ENCODE peak calls at places on chromosome 6, in four cellular contexts. F, V, I and W are unnamed samples.

GRCh38 chr6:128492386-128492785 is 28.0 kb downstream of the PTPRK start:
- DNase-seq in F (no peak), V (no peak), I (no peak), W (no peak)

GRCh38 chr6:158789115-158789917 is 29.9 kb downstream of the EZR start:
- DNase-seq in F (no peak), V (no peak), I (no peak), W (no peak)

GRCh38 chr6:5504078-5504477 is 242.8 kb downstream of the FARS2 start:
- DNase-seq in F (no peak), V (no peak), I (no peak), W (no peak)

GRCh38 chr6:30884521-30885480 is 482 bp downstream of the DDR1 start:
- DNase-seq in F (peak; percentile 57), V (peak; percentile 79), I (no peak), W (no peak)

GRCh38 chr6:21143651-21144050 is 449.9 kb upstream of the SOX4 start:
- DNase-seq in F (no peak), V (no peak), I (no peak), W (no peak)

GRCh38 chr6:15793288-15793687 is 130.5 kb upstream of the DTNBP1 start:
- DNase-seq in F (no peak), V (peak; percentile 33), I (no peak), W (no peak)

GRCh38 chr6:111572216-111572706 is 33.4 kb downstream of the TRAF3IP2 start:
- DNase-seq in F (no peak), V (no peak), I (no peak), W (peak; percentile 97)

GRCh38 chr6:36296240-36296639 is 26.4 kb downstream of the PNPLA1 start:
- DNase-seq in F (no peak), V (no peak), I (no peak), W (no peak)

GRCh38 chr6:20377623-20378265 is 23.9 kb upstream of the E2F3 start:
- DNase-seq in F (no peak), V (no peak), I (no peak), W (no peak)

GRCh38 chr6:40947876-40948514 is 91.0 kb downstream of the UNC5CL start:
- DNase-seq in F (no peak), V (no peak), I (no peak), W (no peak)

GRCh38 chr6:144778056-144778455 is 492.9 kb downstream of the UTRN start:
- DNase-seq in F (no peak), V (no peak), I (no peak), W (no peak)

GRCh38 chr6:37276916-37277509 is 19.1 kb upstream of the TMEM217 start:
- DNase-seq in F (no peak), V (no peak), I (no peak), W (no peak)

GRCh38 chr6:144362042-144363018 is 77.2 kb downstream of the UTRN start:
- DNase-seq in F (no peak), V (no peak), I (no peak), W (peak; percentile 48)

GRCh38 chr6:79574636-79575035 is 37.4 kb upstream of the LCA5 start:
- DNase-seq in F (no peak), V (no peak), I (no peak), W (peak; percentile 84)

GRCh38 chr6:40550096-40550731 is 37.0 kb downstream of the LRFN2 start:
- DNase-seq in F (no peak), V (peak; percentile 66), I (no peak), W (peak; percentile 54)

GRCh38 chr6:37303891-37304503 is 46.1 kb upstream of the TMEM217 start:
- DNase-seq in F (no peak), V (peak; percentile 52), I (no peak), W (peak; percentile 36)

GRCh38 chr6:141326426-141326825 is 806.3 kb upstream of the GJE1 start:
- DNase-seq in F (no peak), V (no peak), I (no peak), W (peak; percentile 62)

GRCh38 chr6:110233769-110234374 is 53.6 kb downstream of the CDC40 start:
- DNase-seq in F (no peak), V (no peak), I (peak; percentile 15), W (no peak)

GRCh38 chr6:163529605-163530004 is 115.1 kb downstream of the QKI start:
- DNase-seq in F (no peak), V (no peak), I (no peak), W (no peak)

GRCh38 chr6:2231438-2231837 is 14.0 kb downstream of the GMDS start:
- DNase-seq in F (no peak), V (no peak), I (no peak), W (no peak)

GRCh38 chr6:53168516-53169257 is 20.0 kb upstream of the GCM1 start:
- DNase-seq in F (no peak), V (no peak), I (no peak), W (no peak)

GRCh38 chr6:70884074-70884983 is 72.5 kb downstream of the B3GAT2 start:
- DNase-seq in F (peak; percentile 71), V (peak; percentile 79), I (peak; percentile 19), W (peak; percentile 59)

GRCh38 chr6:108940741-108941140 is 92.5 kb downstream of the ARMC2 start:
- DNase-seq in F (no peak), V (no peak), I (no peak), W (no peak)

GRCh38 chr6:4849214-4849613 is 73.0 kb downstream of the CDYL start:
- DNase-seq in F (no peak), V (no peak), I (no peak), W (no peak)

GRCh38 chr6:88749849-88750248 is 213.6 kb downstream of the RNGTT start:
- DNase-seq in F (no peak), V (no peak), I (no peak), W (no peak)

GRCh38 chr6:116220172-116220571 is 33.7 kb downstream of the TSPYL4 start:
- DNase-seq in F (no peak), V (no peak), I (no peak), W (no peak)

GRCh38 chr6:18242062-18242851 is 22.1 kb downstream of the DEK start:
- DNase-seq in F (no peak), V (no peak), I (no peak), W (peak; percentile 62)

GRCh38 chr6:31402324-31403282 is 792 bp upstream of the MICA start:
- DNase-seq in F (no peak), V (no peak), I (no peak), W (no peak)

GRCh38 chr6:63764318-63764916 is 128.8 kb downstream of the PHF3 start:
- DNase-seq in F (no peak), V (peak; percentile 17), I (peak; percentile 5), W (peak; percentile 65)

GRCh38 chr6:91704531-91704930 is 1117.7 kb upstream of the MAP3K7 start:
- DNase-seq in F (no peak), V (no peak), I (no peak), W (no peak)

GRCh38 chr6:123383718-123384117 is 253.0 kb downstream of the TRDN start:
- DNase-seq in F (no peak), V (no peak), I (no peak), W (no peak)

GRCh38 chr6:52929321-52930164 is 20.0 kb upstream of the GSTA3 start:
- DNase-seq in F (no peak), V (no peak), I (no peak), W (peak; percentile 43)

DNA sequence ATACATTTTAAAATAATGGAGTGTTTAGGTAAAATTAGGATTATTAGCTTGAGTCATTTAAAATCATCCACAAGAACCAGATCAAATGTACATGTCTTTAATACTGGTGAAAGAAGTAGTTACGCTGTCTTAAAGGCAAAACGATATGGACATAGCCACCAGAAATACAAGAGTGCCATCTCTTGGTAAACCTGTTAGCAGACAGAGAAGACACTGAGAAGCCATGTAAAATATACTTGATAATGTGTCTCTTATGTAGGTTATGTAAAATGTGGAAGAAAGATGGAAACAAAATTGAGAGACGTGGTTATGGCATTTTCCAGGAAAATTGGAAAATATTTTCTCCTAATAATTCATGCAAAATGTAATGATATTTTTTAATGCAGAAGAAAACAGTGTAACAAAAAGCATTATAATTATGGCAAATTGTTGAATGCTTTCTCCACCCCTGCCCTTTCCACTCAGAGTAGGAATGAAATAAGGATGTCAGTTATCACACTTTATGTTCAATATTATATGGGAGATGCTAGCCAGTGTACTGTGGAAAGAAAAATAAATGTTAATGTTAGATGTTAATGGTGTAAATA is 12.2 kb upstream of the SLC17A2 start:
- DNase-seq in F (no peak), V (no peak), I (no peak), W (peak; percentile 76)
- TF ChIP-seq ETV6 in F (no peak), V (no peak), I (no peak), W (no peak)

GRCh38 chr6:169839029-169839481 is 87.6 kb downstream of the ERMARD start:
- DNase-seq in F (no peak), V (no peak), I (no peak), W (no peak)

GRCh38 chr6:169838291-169839028 is 87.0 kb downstream of the ERMARD start:
- DNase-seq in F (no peak), V (no peak), I (no peak), W (no peak)

GRCh38 chr6:169839493-169839892 is 88.1 kb downstream of the ERMARD start:
- DNase-seq in F (no peak), V (no peak), I (no peak), W (no peak)

GRCh38 chr6:169839898-169840631 is 88.6 kb downstream of the ERMARD start:
- DNase-seq in F (no peak), V (no peak), I (no peak), W (no peak)

DNA sequence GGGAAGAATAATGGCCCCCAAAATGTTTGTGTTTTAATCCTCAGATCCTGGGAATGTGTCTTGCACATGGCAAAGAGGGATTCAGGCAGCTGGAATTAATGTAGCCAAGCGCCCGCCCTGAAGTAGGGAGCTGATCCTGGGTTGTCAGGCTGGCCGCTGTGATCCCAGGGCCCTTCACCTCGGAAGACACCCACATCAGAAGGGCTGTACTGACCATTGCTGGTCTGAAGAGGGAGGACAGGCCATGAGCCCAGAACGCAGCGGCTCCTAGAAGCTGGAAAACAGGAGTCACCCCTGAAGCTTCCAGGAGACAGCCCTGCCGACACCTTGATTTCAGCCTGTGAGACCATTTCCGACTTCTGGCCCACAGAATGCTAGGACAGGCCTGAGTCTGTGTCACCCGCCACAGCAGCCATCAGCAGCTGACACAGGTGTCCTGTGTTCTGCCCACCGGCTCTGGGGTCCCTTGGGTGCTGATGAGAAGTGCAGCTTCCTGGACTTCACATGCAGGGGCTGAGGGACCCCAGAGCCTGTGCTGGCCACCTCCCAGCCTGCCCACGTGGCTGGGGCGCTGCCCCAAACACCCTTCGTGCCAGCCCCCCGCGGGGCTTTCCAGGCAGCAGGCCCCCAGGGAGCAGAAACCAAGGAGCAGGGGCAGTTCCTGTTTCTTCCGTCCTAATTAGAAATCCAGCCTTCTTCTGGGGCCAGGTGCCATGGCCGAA is 86.3 kb downstream of the ERMARD start:
- DNase-seq in F (no peak), V (no peak), I (no peak), W (no peak)
- TF ChIP-seq ETV6 in F (no peak), V (no peak), I (no peak), W (no peak)

GRCh38 chr6:85751374-85752055 is 108.8 kb upstream of the SYNCRIP start:
- DNase-seq in F (no peak), V (no peak), I (no peak), W (no peak)
- TF ChIP-seq ETV6 in F (no peak), V (no peak), I (no peak), W (no peak)

GRCh38 chr6:27095914-27096313 is 151.6 kb upstream of the PRSS16 start:
- DNase-seq in F (no peak), V (no peak), I (no peak), W (no peak)

GRCh38 chr6:27100921-27101320 is 146.6 kb upstream of the PRSS16 start:
- DNase-seq in F (no peak), V (no peak), I (no peak), W (no peak)

GRCh38 chr6:27092316-27092692 is 155.2 kb upstream of the PRSS16 start:
- DNase-seq in F (no peak), V (no peak), I (no peak), W (no peak)

GRCh38 chr6:27098956-27099355 is 148.5 kb upstream of the PRSS16 start:
- DNase-seq in F (no peak), V (no peak), I (no peak), W (no peak)

GRCh38 chr6:27096834-27097511 is 150.5 kb upstream of the PRSS16 start:
- DNase-seq in F (peak; percentile 74), V (no peak), I (no peak), W (no peak)
- TF ChIP-seq ETV6 in F (peak; percentile 48), V (no peak), I (no peak), W (no peak)